ENCODE peak calls at places on chromosomes 6 and 20, in ten cellular contexts. One of them, this sample, is unnamed. For H3K36me3, the result is how much of the 10 kb centered on the place peaks cover.

GRCh38 chr6:52545050-52545843 is 31.6 kb downstream of the TRAM2 start:
- DNase-seq in IMR-90: peak
- DNase-seq in tibial artery: no peak
- DNase-seq in OCI-LY7: no peak
- DNase-seq in PC-9: no peak
- DNase-seq in CD8-positive, alpha-beta T cell: no peak
- DNase-seq in GM23338: no peak
- DNase-seq in K562: no peak
- DNase-seq in neural progenitor cell: no peak
- DNase-seq in iPS DF 6.9: no peak
- DNase-seq in this sample: no peak

GRCh38 chr6:130008236-130008873 is 10.0 kb upstream of the L3MBTL3 start:
- DNase-seq in IMR-90: no peak
- DNase-seq in GM23338: no peak
- DNase-seq in tibial artery: no peak
- DNase-seq in OCI-LY7: no peak
- DNase-seq in K562: no peak
- DNase-seq in iPS DF 6.9: no peak
- DNase-seq in neural progenitor cell: no peak
- DNase-seq in CD8-positive, alpha-beta T cell: no peak
- DNase-seq in PC-9: no peak
- DNase-seq in this sample: no peak

GRCh38 chr6:22925920-22926587 is 356.7 kb downstream of the HDGFL1 start:
- DNase-seq in PC-9: no peak
- DNase-seq in CD8-positive, alpha-beta T cell: no peak
- DNase-seq in IMR-90: peak
- DNase-seq in iPS DF 6.9: no peak
- DNase-seq in neural progenitor cell: no peak
- DNase-seq in tibial artery: no peak
- DNase-seq in K562: no peak
- DNase-seq in OCI-LY7: no peak
- DNase-seq in GM23338: no peak
- DNase-seq in this sample: no peak

GRCh38 chr6:38248500-38249234 is 391.1 kb downstream of the BTBD9 start:
- DNase-seq in CD8-positive, alpha-beta T cell: no peak
- DNase-seq in IMR-90: peak
- DNase-seq in iPS DF 6.9: no peak
- DNase-seq in tibial artery: no peak
- DNase-seq in GM23338: no peak
- DNase-seq in K562: peak
- DNase-seq in PC-9: no peak
- DNase-seq in neural progenitor cell: no peak
- DNase-seq in OCI-LY7: no peak
- DNase-seq in this sample: no peak

GRCh38 chr6:21942910-21943309 is 349.4 kb downstream of the SOX4 start:
- DNase-seq in GM23338: no peak
- DNase-seq in neural progenitor cell: no peak
- DNase-seq in OCI-LY7: no peak
- DNase-seq in iPS DF 6.9: no peak
- DNase-seq in tibial artery: no peak
- DNase-seq in CD8-positive, alpha-beta T cell: no peak
- DNase-seq in IMR-90: no peak
- DNase-seq in PC-9: no peak
- DNase-seq in K562: no peak
- DNase-seq in this sample: no peak

GRCh38 chr20:40009542-40009941 is 679.5 kb downstream of the MAFB start:
- DNase-seq in IMR-90: peak
- DNase-seq in CD8-positive, alpha-beta T cell: no peak
- DNase-seq in tibial artery: no peak
- DNase-seq in K562: no peak
- DNase-seq in PC-9: no peak
- DNase-seq in OCI-LY7: no peak
- DNase-seq in iPS DF 6.9: no peak
- DNase-seq in GM23338: no peak
- DNase-seq in neural progenitor cell: no peak
- DNase-seq in this sample: no peak

GRCh38 chr6:52049252-52050050 is 38.0 kb downstream of the PKHD1 start:
- DNase-seq in K562: peak
- DNase-seq in PC-9: no peak
- DNase-seq in OCI-LY7: peak
- DNase-seq in tibial artery: no peak
- DNase-seq in CD8-positive, alpha-beta T cell: no peak
- DNase-seq in neural progenitor cell: peak
- DNase-seq in GM23338: peak
- DNase-seq in iPS DF 6.9: peak
- DNase-seq in IMR-90: peak
- DNase-seq in this sample: no peak

GRCh38 chr20:46814366-46815232 is 80.0 kb upstream of the EYA2 start:
- DNase-seq in IMR-90: peak
- DNase-seq in neural progenitor cell: peak
- DNase-seq in K562: no peak
- DNase-seq in PC-9: peak
- DNase-seq in CD8-positive, alpha-beta T cell: no peak
- DNase-seq in GM23338: peak
- DNase-seq in OCI-LY7: no peak
- DNase-seq in iPS DF 6.9: no peak
- DNase-seq in tibial artery: no peak
- DNase-seq in this sample: no peak

GRCh38 chr20:59805266-59805665 is 128.2 kb downstream of the SYCP2 start:
- DNase-seq in IMR-90: no peak
- DNase-seq in K562: no peak
- DNase-seq in GM23338: no peak
- DNase-seq in CD8-positive, alpha-beta T cell: no peak
- DNase-seq in neural progenitor cell: no peak
- DNase-seq in OCI-LY7: no peak
- DNase-seq in iPS DF 6.9: no peak
- DNase-seq in PC-9: no peak
- DNase-seq in tibial artery: no peak
- DNase-seq in this sample: no peak

DNA sequence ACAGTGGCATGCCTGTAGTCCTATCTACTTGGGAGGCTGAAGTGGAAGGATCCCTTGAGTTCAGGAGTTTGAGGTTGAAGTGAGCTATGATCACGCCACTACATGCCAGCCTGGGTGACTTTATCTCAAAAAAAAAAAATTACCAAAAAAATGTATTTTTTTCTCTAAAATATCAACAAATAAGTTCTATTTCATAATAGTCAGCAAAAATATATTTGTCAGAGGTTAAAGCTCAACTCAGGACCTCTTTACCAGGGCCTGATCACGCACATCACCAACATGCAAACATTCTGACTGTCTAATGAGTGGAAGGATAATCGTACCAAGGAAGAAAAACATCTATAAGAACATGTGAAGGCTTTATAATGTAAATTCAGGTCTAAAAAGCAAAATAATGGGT is 387.0 kb downstream of the SYNE1 start:
- DNase-seq in K562: no peak
- DNase-seq in PC-9: no peak
- DNase-seq in iPS DF 6.9: no peak
- DNase-seq in CD8-positive, alpha-beta T cell: no peak
- DNase-seq in IMR-90: no peak
- DNase-seq in GM23338: no peak
- DNase-seq in neural progenitor cell: no peak
- DNase-seq in OCI-LY7: no peak
- DNase-seq in tibial artery: no peak
- DNase-seq in this sample: no peak
- H3K36me3 ChIP-seq in K562: under half
- H3K36me3 ChIP-seq in PC-9: under half
- H3K36me3 ChIP-seq in iPS DF 6.9: under half
- H3K36me3 ChIP-seq in CD8-positive, alpha-beta T cell: under half
- H3K36me3 ChIP-seq in IMR-90: under half
- H3K36me3 ChIP-seq in GM23338: under half
- H3K36me3 ChIP-seq in neural progenitor cell: under half
- H3K36me3 ChIP-seq in OCI-LY7: half or more
- H3K36me3 ChIP-seq in tibial artery: under half
- H3K36me3 ChIP-seq in this sample: under half

GRCh38 chr20:48651271-48651670 is 176.5 kb downstream of the PREX1 start:
- DNase-seq in tibial artery: no peak
- DNase-seq in K562: no peak
- DNase-seq in CD8-positive, alpha-beta T cell: no peak
- DNase-seq in OCI-LY7: no peak
- DNase-seq in PC-9: no peak
- DNase-seq in neural progenitor cell: no peak
- DNase-seq in iPS DF 6.9: no peak
- DNase-seq in GM23338: no peak
- DNase-seq in IMR-90: no peak
- DNase-seq in this sample: no peak

GRCh38 chr20:48651960-48652359 is 175.8 kb downstream of the PREX1 start:
- DNase-seq in OCI-LY7: no peak
- DNase-seq in tibial artery: no peak
- DNase-seq in K562: no peak
- DNase-seq in PC-9: no peak
- DNase-seq in CD8-positive, alpha-beta T cell: no peak
- DNase-seq in IMR-90: no peak
- DNase-seq in neural progenitor cell: no peak
- DNase-seq in iPS DF 6.9: no peak
- DNase-seq in GM23338: no peak
- DNase-seq in this sample: no peak

GRCh38 chr20:48656120-48656519 is 171.7 kb downstream of the PREX1 start:
- DNase-seq in CD8-positive, alpha-beta T cell: no peak
- DNase-seq in K562: no peak
- DNase-seq in GM23338: no peak
- DNase-seq in neural progenitor cell: no peak
- DNase-seq in OCI-LY7: no peak
- DNase-seq in PC-9: no peak
- DNase-seq in IMR-90: no peak
- DNase-seq in iPS DF 6.9: no peak
- DNase-seq in tibial artery: no peak
- DNase-seq in this sample: no peak

GRCh38 chr20:48652961-48653705 is 174.7 kb downstream of the PREX1 start:
- DNase-seq in IMR-90: no peak
- DNase-seq in K562: no peak
- DNase-seq in CD8-positive, alpha-beta T cell: no peak
- DNase-seq in GM23338: no peak
- DNase-seq in iPS DF 6.9: no peak
- DNase-seq in PC-9: no peak
- DNase-seq in neural progenitor cell: no peak
- DNase-seq in tibial artery: no peak
- DNase-seq in OCI-LY7: no peak
- DNase-seq in this sample: no peak

DNA sequence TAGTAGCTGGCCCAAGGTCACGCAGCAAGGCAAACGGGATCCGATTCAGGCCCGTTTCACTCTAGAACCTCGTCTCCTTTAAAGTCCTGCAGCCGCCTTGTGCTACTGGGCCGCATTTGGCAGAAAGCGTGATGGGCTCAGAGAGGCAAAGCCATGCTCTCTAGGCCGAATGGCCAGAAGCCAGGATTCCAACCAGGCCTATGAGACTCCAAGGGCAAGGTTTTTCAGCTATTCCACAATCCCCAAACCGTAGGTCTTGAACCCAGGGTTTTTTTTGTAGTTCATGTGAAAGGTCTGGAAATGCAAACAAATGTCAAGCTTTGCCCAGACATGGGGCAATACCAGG is 174.1 kb downstream of the PREX1 start:
- DNase-seq in IMR-90: no peak
- DNase-seq in tibial artery: no peak
- DNase-seq in PC-9: no peak
- DNase-seq in OCI-LY7: no peak
- DNase-seq in neural progenitor cell: no peak
- DNase-seq in GM23338: no peak
- DNase-seq in iPS DF 6.9: no peak
- DNase-seq in CD8-positive, alpha-beta T cell: no peak
- DNase-seq in K562: no peak
- DNase-seq in this sample: no peak
- H3K36me3 ChIP-seq in IMR-90: under half
- H3K36me3 ChIP-seq in tibial artery: under half
- H3K36me3 ChIP-seq in PC-9: under half
- H3K36me3 ChIP-seq in OCI-LY7: under half
- H3K36me3 ChIP-seq in neural progenitor cell: under half
- H3K36me3 ChIP-seq in GM23338: under half
- H3K36me3 ChIP-seq in iPS DF 6.9: under half
- H3K36me3 ChIP-seq in CD8-positive, alpha-beta T cell: half or more
- H3K36me3 ChIP-seq in K562: under half
- H3K36me3 ChIP-seq in this sample: under half

GRCh38 chr6:31660998-31661866 is 654 bp upstream of the C6orf47 start:
- DNase-seq in IMR-90: peak
- DNase-seq in OCI-LY7: no peak
- DNase-seq in PC-9: peak
- DNase-seq in neural progenitor cell: no peak
- DNase-seq in iPS DF 6.9: no peak
- DNase-seq in GM23338: no peak
- DNase-seq in K562: peak
- DNase-seq in tibial artery: no peak
- DNase-seq in CD8-positive, alpha-beta T cell: no peak
- DNase-seq in this sample: no peak
- H3K36me3 ChIP-seq in IMR-90: under half
- H3K36me3 ChIP-seq in OCI-LY7: under half
- H3K36me3 ChIP-seq in PC-9: under half
- H3K36me3 ChIP-seq in neural progenitor cell: under half
- H3K36me3 ChIP-seq in iPS DF 6.9: under half
- H3K36me3 ChIP-seq in GM23338: under half
- H3K36me3 ChIP-seq in K562: half or more
- H3K36me3 ChIP-seq in tibial artery: under half
- H3K36me3 ChIP-seq in CD8-positive, alpha-beta T cell: under half
- H3K36me3 ChIP-seq in this sample: under half

GRCh38 chr20:31548823-31549512 is 34.7 kb downstream of the HM13 start:
- DNase-seq in IMR-90: no peak
- DNase-seq in neural progenitor cell: no peak
- DNase-seq in tibial artery: no peak
- DNase-seq in PC-9: no peak
- DNase-seq in iPS DF 6.9: no peak
- DNase-seq in OCI-LY7: no peak
- DNase-seq in GM23338: no peak
- DNase-seq in CD8-positive, alpha-beta T cell: no peak
- DNase-seq in K562: no peak
- DNase-seq in this sample: no peak
- H3K36me3 ChIP-seq in IMR-90: half or more
- H3K36me3 ChIP-seq in neural progenitor cell: under half
- H3K36me3 ChIP-seq in tibial artery: under half
- H3K36me3 ChIP-seq in PC-9: under half
- H3K36me3 ChIP-seq in iPS DF 6.9: under half
- H3K36me3 ChIP-seq in OCI-LY7: half or more
- H3K36me3 ChIP-seq in GM23338: under half
- H3K36me3 ChIP-seq in CD8-positive, alpha-beta T cell: under half
- H3K36me3 ChIP-seq in K562: half or more
- H3K36me3 ChIP-seq in this sample: under half